ENCODE peak calls at places on chromosomes 4 and X, in four cellular contexts. One of them, this sample, is unnamed.
A peak's percentile ranks its signal among the peaks of the same experiment; 100 is the strongest.

GRCh38 chr4:43330288-43330687 is 437.8 kb downstream of the GRXCR1 start:
- DNase-seq in pancreas: no peak
- DNase-seq in tibial nerve: no peak
- DNase-seq in substantia nigra: no peak
- DNase-seq in this sample: no peak

GRCh38 chr4:180635276-180635675 is 1607.9 kb upstream of the TENM3 start:
- DNase-seq in pancreas: no peak
- DNase-seq in tibial nerve: no peak
- DNase-seq in substantia nigra: no peak
- DNase-seq in this sample: no peak

GRCh38 chr4:7867701-7868429 is 71.8 kb downstream of the AFAP1 start:
- DNase-seq in pancreas: no peak
- DNase-seq in tibial nerve: no peak
- DNase-seq in substantia nigra: no peak
- DNase-seq in this sample: no peak

GRCh38 chrX:150517303-150517896 is 51.0 kb upstream of the MTM1 start:
- DNase-seq in pancreas: no peak
- DNase-seq in substantia nigra: no peak
- DNase-seq in tibial nerve: no peak
- DNase-seq in this sample: no peak

GRCh38 chr4:153084939-153085630 is 119.2 kb upstream of the TRIM2 start:
- DNase-seq in tibial nerve: peak; percentile 83
- DNase-seq in substantia nigra: peak; percentile 76
- DNase-seq in pancreas: peak; percentile 75
- DNase-seq in this sample: peak; percentile 79

GRCh38 chr4:41256740-41257256 is at the start of gene UCHL1:
- DNase-seq in pancreas: peak; percentile 25
- DNase-seq in substantia nigra: peak; percentile 53
- DNase-seq in tibial nerve: no peak
- DNase-seq in this sample: no peak

GRCh38 chr4:80361329-80361900 is 25.9 kb downstream of the CFAP299 start:
- DNase-seq in substantia nigra: no peak
- DNase-seq in tibial nerve: no peak
- DNase-seq in pancreas: no peak
- DNase-seq in this sample: no peak

GRCh38 chrX:54492340-54492739 is 3.7 kb downstream of the FGD1 start:
- DNase-seq in pancreas: no peak
- DNase-seq in tibial nerve: no peak
- DNase-seq in substantia nigra: no peak
- DNase-seq in this sample: no peak

GRCh38 chr4:10288830-10289533 is 168.2 kb downstream of the ZNF518B start:
- DNase-seq in substantia nigra: no peak
- DNase-seq in pancreas: no peak
- DNase-seq in tibial nerve: no peak
- DNase-seq in this sample: no peak

GRCh38 chr4:165927815-165928214 is 54.8 kb downstream of the TLL1 start:
- DNase-seq in tibial nerve: no peak
- DNase-seq in substantia nigra: no peak
- DNase-seq in pancreas: no peak
- DNase-seq in this sample: no peak

GRCh38 chr4:81538712-81539432 is 67.2 kb upstream of the RASGEF1B start:
- DNase-seq in substantia nigra: no peak
- DNase-seq in pancreas: no peak
- DNase-seq in tibial nerve: no peak
- DNase-seq in this sample: no peak

GRCh38 chr4:158644755-158645154 is 26.9 kb downstream of the C4orf46 start:
- DNase-seq in substantia nigra: no peak
- DNase-seq in tibial nerve: no peak
- DNase-seq in pancreas: no peak
- DNase-seq in this sample: no peak

GRCh38 chr4:140044314-140044991 is 109.5 kb downstream of the MAML3 start:
- DNase-seq in substantia nigra: no peak
- DNase-seq in tibial nerve: no peak
- DNase-seq in pancreas: no peak
- DNase-seq in this sample: no peak

GRCh38 chr4:27187786-27188185 is 327.1 kb downstream of the STIM2 start:
- DNase-seq in substantia nigra: no peak
- DNase-seq in pancreas: no peak
- DNase-seq in tibial nerve: no peak
- DNase-seq in this sample: no peak

GRCh38 chrX:138986235-138986634 is 274.7 kb upstream of the FGF13 start:
- DNase-seq in substantia nigra: no peak
- DNase-seq in pancreas: no peak
- DNase-seq in tibial nerve: no peak
- DNase-seq in this sample: no peak

GRCh38 chr4:124414641-124415040 is 297.9 kb downstream of the ANKRD50 start:
- DNase-seq in substantia nigra: no peak
- DNase-seq in tibial nerve: no peak
- DNase-seq in pancreas: no peak
- DNase-seq in this sample: no peak

GRCh38 chr4:81685105-81685504 is 213.4 kb upstream of the RASGEF1B start:
- DNase-seq in substantia nigra: no peak
- DNase-seq in tibial nerve: no peak
- DNase-seq in pancreas: no peak
- DNase-seq in this sample: no peak